ENCODE peak calls at places on chromosomes 16 and 17, in nine cellular contexts. One of them, this sample, is unnamed.

GRCh38 chr17:46198233-46198632 is 5.0 kb upstream of the KANSL1 start:
- DNase-seq in HCT116: no peak
- DNase-seq in hypothalamus: no peak
- DNase-seq in fibroblast of pulmonary artery: no peak
- DNase-seq in upper lobe of right lung: no peak
- DNase-seq in adrenal gland: no peak
- DNase-seq in tibial nerve: no peak
- DNase-seq in fibroblast of lung: no peak
- DNase-seq in NCI-H1436: no peak
- DNase-seq in this sample: no peak

GRCh38 chr17:49021768-49022103 is 24.6 kb downstream of the IGF2BP1 start:
- DNase-seq in HCT116: no peak
- DNase-seq in hypothalamus: no peak
- DNase-seq in fibroblast of pulmonary artery: no peak
- DNase-seq in upper lobe of right lung: no peak
- DNase-seq in adrenal gland: no peak
- DNase-seq in tibial nerve: no peak
- DNase-seq in fibroblast of lung: no peak
- DNase-seq in NCI-H1436: no peak
- DNase-seq in this sample: no peak

GRCh38 chr17:33335491-33336173 is 42.5 kb upstream of the ASIC2 start:
- DNase-seq in HCT116: no peak
- DNase-seq in hypothalamus: no peak
- DNase-seq in fibroblast of pulmonary artery: no peak
- DNase-seq in upper lobe of right lung: no peak
- DNase-seq in adrenal gland: no peak
- DNase-seq in tibial nerve: no peak
- DNase-seq in fibroblast of lung: no peak
- DNase-seq in NCI-H1436: no peak
- DNase-seq in this sample: no peak

GRCh38 chr17:74123866-74124265 is 79.6 kb upstream of the RPL38 start:
- DNase-seq in HCT116: no peak
- DNase-seq in hypothalamus: no peak
- DNase-seq in fibroblast of pulmonary artery: no peak
- DNase-seq in upper lobe of right lung: peak
- DNase-seq in adrenal gland: no peak
- DNase-seq in tibial nerve: no peak
- DNase-seq in fibroblast of lung: no peak
- DNase-seq in NCI-H1436: no peak
- DNase-seq in this sample: no peak

GRCh38 chr17:606501-607243 is 108.0 kb downstream of the VPS53 start:
- DNase-seq in HCT116: no peak
- DNase-seq in hypothalamus: no peak
- DNase-seq in fibroblast of pulmonary artery: peak
- DNase-seq in upper lobe of right lung: no peak
- DNase-seq in adrenal gland: no peak
- DNase-seq in tibial nerve: no peak
- DNase-seq in fibroblast of lung: peak
- DNase-seq in NCI-H1436: no peak
- DNase-seq in this sample: no peak

GRCh38 chr16:77059441-77059840 is 131.5 kb upstream of the MON1B start:
- DNase-seq in HCT116: no peak
- DNase-seq in hypothalamus: no peak
- DNase-seq in fibroblast of pulmonary artery: peak
- DNase-seq in upper lobe of right lung: no peak
- DNase-seq in adrenal gland: no peak
- DNase-seq in tibial nerve: no peak
- DNase-seq in fibroblast of lung: peak
- DNase-seq in NCI-H1436: no peak
- DNase-seq in this sample: no peak

GRCh38 chr17:77501101-77501566 is 360.4 kb downstream of the SEC14L1 start:
- DNase-seq in HCT116: no peak
- DNase-seq in hypothalamus: no peak
- DNase-seq in fibroblast of pulmonary artery: peak
- DNase-seq in upper lobe of right lung: peak
- DNase-seq in adrenal gland: no peak
- DNase-seq in tibial nerve: no peak
- DNase-seq in fibroblast of lung: peak
- DNase-seq in NCI-H1436: no peak
- DNase-seq in this sample: peak

GRCh38 chr16:65919116-65919515 is 447.4 kb upstream of the CDH5 start:
- DNase-seq in HCT116: no peak
- DNase-seq in hypothalamus: no peak
- DNase-seq in fibroblast of pulmonary artery: no peak
- DNase-seq in upper lobe of right lung: no peak
- DNase-seq in adrenal gland: no peak
- DNase-seq in tibial nerve: no peak
- DNase-seq in fibroblast of lung: no peak
- DNase-seq in NCI-H1436: no peak
- DNase-seq in this sample: no peak

GRCh38 chr16:2826591-2827480 is 3.3 kb upstream of the ZG16B start:
- DNase-seq in HCT116: no peak
- DNase-seq in hypothalamus: no peak
- DNase-seq in fibroblast of pulmonary artery: no peak
- DNase-seq in upper lobe of right lung: peak
- DNase-seq in adrenal gland: no peak
- DNase-seq in tibial nerve: no peak
- DNase-seq in fibroblast of lung: no peak
- DNase-seq in NCI-H1436: no peak
- DNase-seq in this sample: no peak

GRCh38 chr17:2123467-2124251 is 68.8 kb downstream of the HIC1 start:
- DNase-seq in HCT116: no peak
- DNase-seq in hypothalamus: no peak
- DNase-seq in fibroblast of pulmonary artery: peak
- DNase-seq in upper lobe of right lung: no peak
- DNase-seq in adrenal gland: peak
- DNase-seq in tibial nerve: no peak
- DNase-seq in fibroblast of lung: no peak
- DNase-seq in NCI-H1436: no peak
- DNase-seq in this sample: no peak

GRCh38 chr16:29821663-29822115 is 1.4 kb downstream of the MVP start:
- DNase-seq in HCT116: peak
- DNase-seq in hypothalamus: no peak
- DNase-seq in fibroblast of pulmonary artery: peak
- DNase-seq in upper lobe of right lung: no peak
- DNase-seq in adrenal gland: peak
- DNase-seq in tibial nerve: no peak
- DNase-seq in fibroblast of lung: peak
- DNase-seq in NCI-H1436: no peak
- DNase-seq in this sample: no peak

GRCh38 chr17:50903604-50904521 is 37.7 kb upstream of the TOB1 start:
- DNase-seq in HCT116: no peak
- DNase-seq in hypothalamus: no peak
- DNase-seq in fibroblast of pulmonary artery: peak
- DNase-seq in upper lobe of right lung: no peak
- DNase-seq in adrenal gland: no peak
- DNase-seq in tibial nerve: no peak
- DNase-seq in fibroblast of lung: peak
- DNase-seq in NCI-H1436: no peak
- DNase-seq in this sample: peak